ENCODE peak calls at places on chromosomes 4 and X, in nine cellular contexts. G is psoas muscle, P is A549, O is SJSA1, A is fibroblast of lung, B is GM23248, C is ovary, I is upper lobe of right lung, X is mesendoderm. U is an unnamed sample.

GRCh38 chr4:81470456-81471327 is 1.0 kb downstream of the RASGEF1B start:
- DNase-seq in G (no peak), P (no peak), O (no peak), A (no peak), B (peak; percentile 37), C (no peak), I (peak; percentile 75), X (peak; percentile 77), U (peak; percentile 58)

GRCh38 chr4:177393236-177393635 is 49.0 kb downstream of the AGA start:
- DNase-seq in G (no peak), P (no peak), O (no peak), A (no peak), B (no peak), C (no peak), I (no peak), X (no peak), U (no peak)

GRCh38 chr4:113979157-113979972 is at the start of gene ARSJ:
- DNase-seq in G (peak; percentile 66), P (peak; percentile 58), O (peak; percentile 91), A (peak; percentile 86), B (peak; percentile 91), C (peak; percentile 85), I (peak; percentile 82), X (peak; percentile 89), U (peak; percentile 73)

GRCh38 chr4:179596621-179597020 is 2154.4 kb upstream of the AGA start:
- DNase-seq in G (no peak), P (no peak), O (no peak), A (peak; percentile 39), B (no peak), C (no peak), I (no peak), X (no peak), U (no peak)

GRCh38 chrX:47413179-47413594 is 42.8 kb downstream of the ZNF157 start:
- DNase-seq in G (no peak), P (no peak), O (no peak), A (no peak), B (no peak), C (no peak), I (no peak), X (no peak), U (no peak)

GRCh38 chr4:157837071-157837470 is 335.8 kb downstream of the GASK1B start:
- DNase-seq in G (no peak), P (no peak), O (no peak), A (no peak), B (no peak), C (no peak), I (no peak), X (no peak), U (no peak)

GRCh38 chrX:133482345-133483041 is 67.2 kb upstream of the GPC4 start:
- DNase-seq in G (no peak), P (no peak), O (no peak), A (peak; percentile 58), B (peak; percentile 64), C (no peak), I (no peak), X (no peak), U (no peak)

GRCh38 chrX:45621356-45622041 is 420.8 kb upstream of the DIPK2B start:
- DNase-seq in G (no peak), P (no peak), O (no peak), A (peak; percentile 84), B (peak; percentile 78), C (no peak), I (no peak), X (no peak), U (no peak)

GRCh38 chrX:71536285-71536684 is 3.4 kb downstream of the OGT start:
- DNase-seq in G (no peak), P (no peak), O (no peak), A (no peak), B (peak; percentile 43), C (no peak), I (no peak), X (no peak), U (no peak)

GRCh38 chr4:136424052-136424451 is 1108.2 kb downstream of the PCDH18 start:
- DNase-seq in G (no peak), P (no peak), O (no peak), A (no peak), B (no peak), C (no peak), I (no peak), X (no peak), U (no peak)

GRCh38 chr4:110620352-110621327 is 2.2 kb downstream of the PITX2 start:
- DNase-seq in G (peak; percentile 66), P (no peak), O (no peak), A (peak; percentile 25), B (no peak), C (no peak), I (no peak), X (peak; percentile 89), U (peak; percentile 27)

GRCh38 chr4:1567519-1567807 is 116.7 kb downstream of the FAM53A start:
- DNase-seq in G (peak; percentile 7), P (no peak), O (no peak), A (no peak), B (no peak), C (peak; percentile 42), I (no peak), X (no peak), U (no peak)

GRCh38 chr4:962231-963208 is 10.8 kb downstream of the DGKQ start:
- DNase-seq in G (no peak), P (no peak), O (no peak), A (no peak), B (no peak), C (no peak), I (no peak), X (no peak), U (no peak)

GRCh38 chr4:180153587-180153986 is 2089.6 kb upstream of the TENM3 start:
- DNase-seq in G (no peak), P (no peak), O (no peak), A (no peak), B (no peak), C (no peak), I (no peak), X (no peak), U (no peak)

GRCh38 chrX:41933546-41933945 is 10.2 kb upstream of the CASK start:
- DNase-seq in G (no peak), P (no peak), O (no peak), A (peak; percentile 9), B (no peak), C (no peak), I (no peak), X (no peak), U (no peak)

GRCh38 chrX:125998432-125998831 is 167.7 kb downstream of the DCAF12L2 start:
- DNase-seq in G (no peak), P (peak; percentile 2), O (no peak), A (no peak), B (peak; percentile 2), C (no peak), I (no peak), X (peak; percentile 42), U (peak; percentile 16)

GRCh38 chr4:67684839-67685531 is 16.0 kb downstream of the UBA6 start:
- DNase-seq in G (no peak), P (no peak), O (no peak), A (peak; percentile 21), B (peak; percentile 75), C (no peak), I (no peak), X (no peak), U (no peak)

GRCh38 chr4:180059216-180059881 is 2183.9 kb upstream of the TENM3 start:
- DNase-seq in G (peak; percentile 13), P (no peak), O (no peak), A (peak; percentile 8), B (peak; percentile 1), C (no peak), I (peak; percentile 56), X (peak; percentile 59), U (peak; percentile 1)

GRCh38 chr4:20612313-20612712 is 87.9 kb upstream of the PACRGL start:
- DNase-seq in G (no peak), P (no peak), O (no peak), A (peak; percentile 86), B (no peak), C (no peak), I (no peak), X (no peak), U (no peak)

GRCh38 chr4:153156263-153156662 is 48.0 kb upstream of the TRIM2 start:
- DNase-seq in G (no peak), P (no peak), O (no peak), A (peak; percentile 5), B (peak; percentile 10), C (no peak), I (no peak), X (peak; percentile 90), U (no peak)

GRCh38 chr4:153160856-153161598 is 43.2 kb upstream of the TRIM2 start:
- DNase-seq in G (no peak), P (no peak), O (no peak), A (no peak), B (no peak), C (no peak), I (no peak), X (no peak), U (no peak)

GRCh38 chr4:153161599-153161971 is 42.7 kb upstream of the TRIM2 start:
- DNase-seq in G (no peak), P (no peak), O (no peak), A (peak; percentile 55), B (peak; percentile 41), C (no peak), I (no peak), X (no peak), U (no peak)

GRCh38 chr4:153159016-153159415 is 45.2 kb upstream of the TRIM2 start:
- DNase-seq in G (no peak), P (no peak), O (no peak), A (no peak), B (peak; percentile 17), C (no peak), I (no peak), X (no peak), U (no peak)

GRCh38 chr4:153159728-153160221 is 44.5 kb upstream of the TRIM2 start:
- DNase-seq in G (no peak), P (no peak), O (peak; percentile 90), A (peak; percentile 88), B (peak; percentile 85), C (no peak), I (no peak), X (no peak), U (peak; percentile 65)
- H3K4me1 ChIP-seq in G (no peaks in the 10 kb centered on the region), P (peaks cover 22% of the 10 kb centered on the region), O (peaks cover 23% of the 10 kb centered on the region), A (no peaks in the 10 kb centered on the region), B (peaks cover 12% of the 10 kb centered on the region), C (no peaks in the 10 kb centered on the region), I (no peaks in the 10 kb centered on the region), X (peaks cover 12% of the 10 kb centered on the region), U (no peaks in the 10 kb centered on the region)

GRCh38 chr4:140135529-140136021 is 18.4 kb downstream of the MAML3 start:
- DNase-seq in G (peak; percentile 39), P (peak; percentile 58), O (peak; percentile 45), A (peak; percentile 74), B (peak; percentile 36), C (peak; percentile 88), I (peak; percentile 69), X (no peak), U (peak; percentile 63)
- H3K4me1 ChIP-seq in G (no peaks in the 10 kb centered on the region), P (peaks cover 95% of the 10 kb centered on the region), O (peaks cover 54% of the 10 kb centered on the region), A (peaks cover 27% of the 10 kb centered on the region), B (peaks cover 40% of the 10 kb centered on the region), C (peaks cover 30% of the 10 kb centered on the region), I (peaks cover 21% of the 10 kb centered on the region), X (peaks cover 4% of the 10 kb centered on the region), U (peaks cover 26% of the 10 kb centered on the region)

GRCh38 chr4:40576651-40577480 is 52.8 kb downstream of the RBM47 start:
- DNase-seq in G (peak; percentile 69), P (peak; percentile 98), O (peak; percentile 11), A (peak; percentile 96), B (peak; percentile 92), C (peak; percentile 63), I (peak; percentile 93), X (peak; percentile 92), U (peak; percentile 96)
- H3K4me1 ChIP-seq in G (no peaks in the 10 kb centered on the region), P (peaks cover 61% of the 10 kb centered on the region), O (no peaks in the 10 kb centered on the region), A (no peaks in the 10 kb centered on the region), B (peaks cover 22% of the 10 kb centered on the region), C (peaks cover 5% of the 10 kb centered on the region), I (peaks cover 34% of the 10 kb centered on the region), X (peaks cover 10% of the 10 kb centered on the region), U (peaks cover 18% of the 10 kb centered on the region)

GRCh38 chr4:89685690-89686089 is 151.3 kb downstream of the SNCA start:
- DNase-seq in G (no peak), P (no peak), O (no peak), A (no peak), B (no peak), C (no peak), I (no peak), X (no peak), U (no peak)
- H3K4me1 ChIP-seq in G (no peaks in the 10 kb centered on the region), P (no peaks in the 10 kb centered on the region), O (no peaks in the 10 kb centered on the region), A (no peaks in the 10 kb centered on the region), B (no peaks in the 10 kb centered on the region), C (no peaks in the 10 kb centered on the region), I (no peaks in the 10 kb centered on the region), X (no peaks in the 10 kb centered on the region), U (no peaks in the 10 kb centered on the region)

U was measured in cardiac muscle cell.